ENCODE peak calls at places on chromosomes 4 and X, in five cellular contexts. G is astrocyte, T is GM23338, Y is PC-9, W is endothelial cell. K is an unnamed sample.

GRCh38 chrX:38754102-38754790 is 47.0 kb upstream of the MID1IP1 start:
- DNase-seq in G (peak), T (peak), Y (no peak), W (peak), K (peak)

GRCh38 chr4:113637363-113637762 is 124.2 kb downstream of the CAMK2D start:
- DNase-seq in G (peak), T (no peak), Y (no peak), W (no peak), K (no peak)

GRCh38 chrX:118212817-118213183 is 96.2 kb upstream of the KLHL13 start:
- DNase-seq in G (peak), T (no peak), Y (no peak), W (no peak), K (no peak)

GRCh38 chr4:78747328-78747946 is 28.7 kb upstream of the BMP2K start:
- DNase-seq in G (peak), T (no peak), Y (no peak), W (no peak), K (no peak)

GRCh38 chr4:122762520-122762919 is 30.0 kb downstream of the BBS12 start:
- DNase-seq in G (no peak), T (no peak), Y (no peak), W (no peak), K (no peak)

GRCh38 chr4:129344058-129344457 is 248.1 kb downstream of the C4orf33 start:
- DNase-seq in G (no peak), T (peak), Y (peak), W (peak), K (peak)

GRCh38 chr4:107896158-107896645 is 35.1 kb upstream of the CYP2U1 start:
- DNase-seq in G (peak), T (no peak), Y (peak), W (no peak), K (peak)

GRCh38 chr4:73068496-73069337 is 799 bp downstream of the COX18 start:
- DNase-seq in G (peak), T (peak), Y (no peak), W (peak), K (peak)

GRCh38 chrX:1903380-1903935 is 288.6 kb downstream of the ASMT start:
- DNase-seq in G (peak), T (no peak), Y (no peak), W (no peak), K (peak)

GRCh38 chrX:108511721-108512120 is 72.1 kb downstream of the COL4A5 start:
- DNase-seq in G (peak), T (no peak), Y (no peak), W (no peak), K (no peak)

GRCh38 chr4:178672512-178672911 is 1230.3 kb upstream of the AGA start:
- DNase-seq in G (peak), T (no peak), Y (no peak), W (no peak), K (no peak)

GRCh38 chr4:16029329-16029728 is 54.5 kb downstream of the PROM1 start:
- DNase-seq in G (peak), T (peak), Y (no peak), W (no peak), K (no peak)

DNA sequence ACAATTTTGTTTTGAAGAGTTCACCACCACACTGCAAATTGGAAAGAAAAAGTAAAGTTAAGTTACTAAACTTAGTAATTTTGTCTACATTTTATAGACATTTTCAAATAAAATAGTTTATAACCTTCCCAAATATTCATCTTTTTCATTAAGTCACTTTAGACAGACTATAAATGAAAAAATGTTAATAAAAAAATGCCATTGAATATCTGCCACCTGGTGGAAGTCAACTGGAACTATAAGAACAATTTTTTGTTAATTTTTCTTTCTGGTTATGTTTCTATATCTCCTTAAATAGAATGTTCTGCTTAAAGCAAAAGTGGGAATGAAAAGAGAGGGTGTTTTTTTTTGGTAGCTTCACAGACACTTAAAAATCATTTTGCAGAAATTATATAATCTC is 534.4 kb upstream of the PCDH10 start:
- DNase-seq in G (peak), T (peak), Y (no peak), W (no peak), K (peak)
- TF ChIP-seq CTCF in G (peak), T (peak), Y (peak), W (peak), K (peak)

GRCh38 chr4:101621120-101621519 is 169.4 kb upstream of the BANK1 start:
- DNase-seq in G (peak), T (no peak), Y (no peak), W (no peak), K (peak)
- TF ChIP-seq CTCF in G (no peak), T (no peak), Y (no peak), W (no peak), K (no peak)

GRCh38 chr4:163331629-163332360 is 601 bp downstream of the NPY1R start:
- DNase-seq in G (peak), T (peak), Y (no peak), W (peak), K (peak)
- TF ChIP-seq CTCF in G (no peak), T (peak), Y (no peak), W (no peak), K (no peak)

GRCh38 chr4:84258905-84259830 is 239.9 kb downstream of the NKX6-1 start:
- DNase-seq in G (peak), T (peak), Y (no peak), W (no peak), K (peak)
- TF ChIP-seq CTCF in G (peak), T (peak), Y (peak), W (peak), K (peak)

GRCh38 chrX:153494541-153495361 is at the start of gene BGN:
- DNase-seq in G (peak), T (peak), Y (peak), W (peak), K (no peak)
- TF ChIP-seq CTCF in G (peak), T (peak), Y (no peak), W (no peak), K (no peak)

DNA sequence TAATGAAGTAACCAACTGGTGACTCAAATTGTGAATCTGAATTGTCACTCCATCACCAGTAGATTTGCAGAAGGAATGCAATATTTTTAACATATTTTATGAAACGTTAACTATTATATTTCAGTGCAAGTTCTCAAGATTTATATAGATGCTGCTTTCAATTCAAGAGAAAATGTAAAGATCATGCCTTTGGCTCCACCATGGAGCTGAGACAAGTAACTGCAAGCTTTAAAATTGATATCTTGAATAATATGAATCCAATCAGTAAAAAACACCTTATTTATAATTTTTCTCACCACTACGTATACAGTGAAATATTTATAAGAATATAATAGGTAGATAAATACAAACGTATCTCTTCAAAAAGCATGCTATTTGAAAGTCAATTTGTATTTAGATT is 27.8 kb upstream of the GALNTL6 start:
- DNase-seq in G (no peak), T (no peak), Y (no peak), W (no peak), K (no peak)
- TF ChIP-seq CTCF in G (no peak), T (no peak), Y (no peak), W (no peak), K (no peak)